ENCODE peak calls at places on chromosomes 7 and 10, in four cellular contexts. F, G, N and A are unnamed samples.

GRCh38 chr10:124388823-124389612 is 29.7 kb downstream of the OAT start:
- DNase-seq in F (peak; percentile 93), G (peak; percentile 91), N (peak; percentile 100), A (peak; percentile 84)

GRCh38 chr10:78852856-78853255 is 215.9 kb upstream of the ZMIZ1 start:
- DNase-seq in F (no peak), G (peak; percentile 42), N (no peak), A (no peak)

GRCh38 chr7:112411186-112411795 is 39.0 kb upstream of the IFRD1 start:
- DNase-seq in F (no peak), G (no peak), N (peak; percentile 64), A (no peak)

GRCh38 chr7:130063036-130063435 is 7.3 kb upstream of the KLHDC10 start:
- DNase-seq in F (peak; percentile 67), G (peak; percentile 56), N (peak; percentile 70), A (peak; percentile 66)

GRCh38 chr10:34195364-34196057 is 619.6 kb downstream of the PARD3 start:
- DNase-seq in F (no peak), G (no peak), N (no peak), A (no peak)

GRCh38 chr10:132550366-132551092 is 12.9 kb downstream of the INPP5A start:
- DNase-seq in F (no peak), G (no peak), N (peak; percentile 11), A (no peak)

GRCh38 chr10:24465124-24465874 is 256.4 kb downstream of the KIAA1217 start:
- DNase-seq in F (no peak), G (peak; percentile 45), N (no peak), A (no peak)

GRCh38 chr7:92997144-92997543 is 120.6 kb downstream of the SAMD9 start:
- DNase-seq in F (no peak), G (no peak), N (no peak), A (no peak)

GRCh38 chr7:94330474-94331027 is 64.1 kb upstream of the COL1A2 start:
- DNase-seq in F (no peak), G (no peak), N (no peak), A (no peak)

GRCh38 chr7:16668978-16669377 is 23.0 kb downstream of the BZW2 start:
- DNase-seq in F (no peak), G (no peak), N (no peak), A (no peak)

GRCh38 chr7:16670021-16670420 is 24.0 kb downstream of the BZW2 start:
- DNase-seq in F (no peak), G (no peak), N (no peak), A (no peak)

GRCh38 chr7:16671811-16672210 is 25.8 kb downstream of the BZW2 start:
- DNase-seq in F (no peak), G (no peak), N (no peak), A (no peak)

GRCh38 chr7:16669581-16669980 is 23.6 kb downstream of the BZW2 start:
- DNase-seq in F (no peak), G (no peak), N (no peak), A (no peak)

DNA sequence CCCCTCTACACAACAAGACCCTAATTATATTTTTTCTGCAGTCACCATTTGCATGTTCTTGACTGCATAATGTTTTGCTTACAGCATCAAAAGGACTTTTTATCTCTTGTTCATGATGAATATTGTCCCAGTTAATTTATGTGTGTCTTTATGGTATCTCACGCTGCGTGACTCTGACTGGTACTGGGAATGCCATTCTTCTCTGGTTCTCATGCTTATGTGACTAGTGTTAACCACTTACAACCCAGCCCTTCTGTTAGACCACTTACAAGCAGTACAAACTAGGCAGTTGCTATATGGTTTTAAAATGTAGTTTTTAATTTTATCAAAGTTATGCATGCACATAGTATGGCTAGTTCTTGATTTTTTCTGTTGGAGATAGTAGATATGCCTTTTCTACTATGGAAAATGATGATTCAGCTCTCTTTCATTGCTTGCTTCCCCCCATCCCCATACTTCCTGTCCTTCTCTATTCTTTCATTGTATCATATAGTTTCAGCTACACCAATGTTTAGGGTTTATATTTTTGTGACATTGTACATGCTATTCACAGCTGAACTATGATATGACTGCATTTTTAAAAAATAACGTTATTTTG is 24.9 kb downstream of the BZW2 start:
- DNase-seq in F (no peak), G (no peak), N (no peak), A (no peak)
- TF ChIP-seq CTCF in F (no peak), G (no peak), N (no peak), A (no peak)

GRCh38 chr7:98869001-98869373 is 827 bp downstream of the TMEM130 start:
- DNase-seq in F (no peak), G (no peak), N (no peak), A (no peak)
- H3K4me3 ChIP-seq in F (no peak overlapping the region), G (no peak overlapping the region), N (no peak overlapping the region), A (no peak overlapping the region)

DNA sequence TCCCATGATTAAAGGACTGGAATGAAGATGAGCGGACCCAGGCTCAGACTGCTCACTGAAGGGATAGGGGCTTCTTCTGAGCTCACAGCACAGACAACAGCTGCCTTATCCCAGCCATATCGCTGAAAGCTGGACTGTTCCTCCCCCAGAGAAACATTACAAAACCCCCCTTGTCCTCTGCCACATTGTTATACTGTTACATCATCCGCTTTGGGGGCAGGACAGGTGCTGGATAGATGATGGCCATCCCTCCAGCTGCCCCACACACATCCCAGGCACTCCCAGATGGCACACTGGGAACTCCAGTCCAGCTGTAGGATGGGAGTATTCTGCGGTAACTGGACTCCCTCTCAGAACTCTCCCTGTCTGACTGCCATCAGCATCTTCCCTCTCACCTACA is 58.7 kb upstream of the BTRC start:
- DNase-seq in F (no peak), G (no peak), N (no peak), A (no peak)
- H3K27me3 ChIP-seq in F (peaks cover 73% of the 10 kb centered on the region), G (peaks cover 33% of the 10 kb centered on the region), N (peaks cover 23% of the 10 kb centered on the region), A (peaks cover 5% of the 10 kb centered on the region)

GRCh38 chr7:78677391-78677790 is 776.1 kb downstream of the MAGI2 start:
- DNase-seq in F (no peak), G (no peak), N (no peak), A (no peak)

GRCh38 chr7:78675511-78675910 is 778.0 kb downstream of the MAGI2 start:
- DNase-seq in F (no peak), G (no peak), N (no peak), A (no peak)

GRCh38 chr7:78673272-78673671 is 780.2 kb downstream of the MAGI2 start:
- DNase-seq in F (no peak), G (no peak), N (no peak), A (no peak)
- TF ChIP-seq CTCF in F (no peak), G (no peak), N (no peak), A (no peak)

DNA sequence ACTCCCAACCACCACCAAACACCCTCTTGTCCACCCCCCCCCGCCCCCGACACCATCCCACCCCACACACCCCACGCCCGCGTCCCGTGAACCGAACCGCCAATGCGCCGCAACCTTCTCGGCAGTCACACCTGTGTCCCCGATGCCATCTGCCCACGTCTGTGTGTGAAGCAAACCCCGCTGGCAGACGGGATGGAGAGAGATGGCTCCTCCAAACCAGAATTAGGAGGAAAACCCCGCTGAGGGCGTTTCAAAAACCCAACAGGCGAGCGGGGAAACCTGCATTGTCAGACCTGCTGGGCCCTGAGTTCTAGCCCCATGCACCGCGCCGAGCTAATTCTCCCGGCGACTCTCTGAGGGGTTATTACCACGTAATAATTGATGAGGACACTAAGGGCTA is 28.6 kb upstream of the KCNK18 start:
- DNase-seq in F (no peak), G (no peak), N (no peak), A (no peak)
- H3K4me3 ChIP-seq in F (no peak overlapping the region), G (no peak overlapping the region), N (no peak overlapping the region), A (no peak overlapping the region)

GRCh38 chr10:45371555-45371954 is 2.5 kb upstream of the ALOX5 start:
- DNase-seq in F (no peak), G (no peak), N (no peak), A (no peak)
- H3K27me3 ChIP-seq in F (peaks cover 32% of the 10 kb centered on the region), G (peaks cover 25% of the 10 kb centered on the region), N (peaks cover 43% of the 10 kb centered on the region), A (peaks cover 13% of the 10 kb centered on the region)

GRCh38 chr7:95621404-95621803 is 25.1 kb upstream of the PDK4 start:
- DNase-seq in F (no peak), G (no peak), N (no peak), A (no peak)
- TF ChIP-seq CTCF in F (no peak), G (no peak), N (no peak), A (no peak)

DNA sequence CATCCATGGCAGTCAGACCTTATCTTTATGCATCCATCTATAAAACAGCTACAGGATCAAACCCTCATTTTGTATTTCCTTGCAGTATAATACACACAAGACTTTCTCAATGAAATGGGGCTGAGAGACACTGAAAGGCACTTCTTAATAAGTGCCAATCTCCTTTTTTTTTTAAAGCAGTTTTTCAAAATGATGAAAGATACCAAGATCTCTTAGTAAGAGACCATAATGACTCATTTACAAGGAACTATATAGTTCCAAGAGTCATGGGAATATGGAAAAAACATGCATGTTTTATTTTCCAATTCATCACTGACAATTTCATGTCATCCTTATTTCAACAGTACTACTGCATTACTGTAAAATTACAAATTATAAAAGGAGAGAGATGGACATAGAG is 973.7 kb downstream of the GATA3 start:
- DNase-seq in F (no peak), G (no peak), N (no peak), A (no peak)
- H3K4me3 ChIP-seq in F (no peak overlapping the region), G (no peak overlapping the region), N (no peak overlapping the region), A (no peak overlapping the region)

DNA sequence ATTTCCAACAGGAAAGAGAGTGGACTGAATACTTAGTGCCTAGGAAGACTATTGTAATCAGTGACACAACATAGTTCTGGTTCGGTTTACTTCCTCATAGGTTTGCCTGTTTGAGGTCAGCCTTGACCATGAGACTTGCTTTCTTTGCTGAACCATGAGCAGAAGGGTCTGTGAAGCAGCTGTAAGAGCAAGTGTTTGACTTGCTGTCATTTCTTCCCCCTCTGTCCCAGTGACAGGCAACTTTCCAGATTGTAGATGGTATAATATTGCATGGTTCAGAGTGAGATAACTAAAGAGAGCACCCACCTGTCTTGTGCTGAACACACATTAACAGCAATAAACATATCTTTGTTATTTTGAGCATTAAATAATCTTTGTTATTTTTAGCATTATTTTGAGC is 9.3 kb upstream of the RTKN2 start:
- DNase-seq in F (no peak), G (no peak), N (no peak), A (no peak)
- H3K27me3 ChIP-seq in F (no peaks in the 10 kb centered on the region), G (no peaks in the 10 kb centered on the region), N (no peaks in the 10 kb centered on the region), A (no peaks in the 10 kb centered on the region)

GRCh38 chr7:822692-823276 is 9.5 kb upstream of the SUN1 start:
- DNase-seq in F (no peak), G (no peak), N (no peak), A (no peak)
- TF ChIP-seq CTCF in F (no peak), G (no peak), N (peak; percentile 29), A (no peak)